ENCODE peak calls at places on chromosomes 4 and X, in seven cellular contexts. One of them, this sample, is unnamed.

GRCh38 chr4:153533387-153533786 is 67.2 kb downstream of the TMEM131L start:
- ATAC-seq in PC-3: no peak
- ATAC-seq in aorta: no peak
- ATAC-seq in pancreas: no peak
- ATAC-seq in activated T-cell treated with anti-CD3 and anti-CD28 coated beads, Interleukin-2, amount 50 U/mL, for 4 hours: no peak
- ATAC-seq in omental fat pad: no peak
- ATAC-seq in Right ventricle myocardium superior: no peak
- ATAC-seq in this sample: no peak

GRCh38 chrX:119399772-119400101 is 601 bp downstream of the SLC25A43 start:
- ATAC-seq in omental fat pad: peak
- ATAC-seq in aorta: peak
- ATAC-seq in PC-3: peak
- ATAC-seq in pancreas: peak
- ATAC-seq in Right ventricle myocardium superior: peak
- ATAC-seq in activated T-cell treated with anti-CD3 and anti-CD28 coated beads, Interleukin-2, amount 50 U/mL, for 4 hours: no peak
- ATAC-seq in this sample: no peak

GRCh38 chrX:73962948-73963347 is 341.0 kb upstream of the ZCCHC13 start:
- ATAC-seq in activated T-cell treated with anti-CD3 and anti-CD28 coated beads, Interleukin-2, amount 50 U/mL, for 4 hours: no peak
- ATAC-seq in omental fat pad: no peak
- ATAC-seq in Right ventricle myocardium superior: no peak
- ATAC-seq in PC-3: no peak
- ATAC-seq in pancreas: no peak
- ATAC-seq in aorta: no peak
- ATAC-seq in this sample: no peak

GRCh38 chrX:134533952-134534351 is 74.0 kb downstream of the HPRT1 start:
- ATAC-seq in activated T-cell treated with anti-CD3 and anti-CD28 coated beads, Interleukin-2, amount 50 U/mL, for 4 hours: no peak
- ATAC-seq in aorta: no peak
- ATAC-seq in pancreas: no peak
- ATAC-seq in PC-3: no peak
- ATAC-seq in Right ventricle myocardium superior: no peak
- ATAC-seq in omental fat pad: no peak
- ATAC-seq in this sample: no peak

GRCh38 chrX:56429581-56429980 is 133.8 kb upstream of the UBQLN2 start:
- ATAC-seq in aorta: no peak
- ATAC-seq in activated T-cell treated with anti-CD3 and anti-CD28 coated beads, Interleukin-2, amount 50 U/mL, for 4 hours: no peak
- ATAC-seq in omental fat pad: no peak
- ATAC-seq in Right ventricle myocardium superior: no peak
- ATAC-seq in pancreas: no peak
- ATAC-seq in PC-3: no peak
- ATAC-seq in this sample: no peak

GRCh38 chrX:21932277-21932996 is 8.1 kb upstream of the SMS start:
- ATAC-seq in omental fat pad: peak
- ATAC-seq in pancreas: peak
- ATAC-seq in aorta: peak
- ATAC-seq in PC-3: peak
- ATAC-seq in Right ventricle myocardium superior: no peak
- ATAC-seq in activated T-cell treated with anti-CD3 and anti-CD28 coated beads, Interleukin-2, amount 50 U/mL, for 4 hours: no peak
- ATAC-seq in this sample: peak

GRCh38 chrX:123917069-123917468 is 44.4 kb upstream of the STAG2 start:
- ATAC-seq in activated T-cell treated with anti-CD3 and anti-CD28 coated beads, Interleukin-2, amount 50 U/mL, for 4 hours: no peak
- ATAC-seq in PC-3: no peak
- ATAC-seq in Right ventricle myocardium superior: no peak
- ATAC-seq in pancreas: peak
- ATAC-seq in omental fat pad: no peak
- ATAC-seq in aorta: no peak
- ATAC-seq in this sample: no peak

GRCh38 chr4:41185614-41186609 is 28.4 kb downstream of the APBB2 start:
- ATAC-seq in PC-3: peak
- ATAC-seq in omental fat pad: peak
- ATAC-seq in aorta: no peak
- ATAC-seq in pancreas: peak
- ATAC-seq in activated T-cell treated with anti-CD3 and anti-CD28 coated beads, Interleukin-2, amount 50 U/mL, for 4 hours: no peak
- ATAC-seq in Right ventricle myocardium superior: no peak
- ATAC-seq in this sample: peak

GRCh38 chrX:95956780-95957179 is 727.9 kb upstream of the DIAPH2 start:
- ATAC-seq in pancreas: no peak
- ATAC-seq in aorta: no peak
- ATAC-seq in omental fat pad: no peak
- ATAC-seq in PC-3: no peak
- ATAC-seq in Right ventricle myocardium superior: no peak
- ATAC-seq in activated T-cell treated with anti-CD3 and anti-CD28 coated beads, Interleukin-2, amount 50 U/mL, for 4 hours: no peak
- ATAC-seq in this sample: no peak

GRCh38 chrX:37378399-37378798 is 29.2 kb downstream of the PRRG1 start:
- ATAC-seq in omental fat pad: no peak
- ATAC-seq in activated T-cell treated with anti-CD3 and anti-CD28 coated beads, Interleukin-2, amount 50 U/mL, for 4 hours: no peak
- ATAC-seq in aorta: no peak
- ATAC-seq in pancreas: no peak
- ATAC-seq in PC-3: no peak
- ATAC-seq in Right ventricle myocardium superior: peak
- ATAC-seq in this sample: no peak

GRCh38 chrX:49101629-49101984 is 21.9 kb upstream of the WDR45 start:
- ATAC-seq in pancreas: peak
- ATAC-seq in Right ventricle myocardium superior: no peak
- ATAC-seq in activated T-cell treated with anti-CD3 and anti-CD28 coated beads, Interleukin-2, amount 50 U/mL, for 4 hours: no peak
- ATAC-seq in PC-3: peak
- ATAC-seq in aorta: peak
- ATAC-seq in omental fat pad: peak
- ATAC-seq in this sample: peak

GRCh38 chr4:1318488-1319213 is 28.4 kb upstream of the UVSSA start:
- ATAC-seq in aorta: no peak
- ATAC-seq in Right ventricle myocardium superior: no peak
- ATAC-seq in activated T-cell treated with anti-CD3 and anti-CD28 coated beads, Interleukin-2, amount 50 U/mL, for 4 hours: no peak
- ATAC-seq in PC-3: no peak
- ATAC-seq in pancreas: peak
- ATAC-seq in omental fat pad: no peak
- ATAC-seq in this sample: no peak

GRCh38 chr4:6359536-6360308 is 90.1 kb downstream of the WFS1 start:
- ATAC-seq in omental fat pad: no peak
- ATAC-seq in aorta: no peak
- ATAC-seq in activated T-cell treated with anti-CD3 and anti-CD28 coated beads, Interleukin-2, amount 50 U/mL, for 4 hours: no peak
- ATAC-seq in PC-3: no peak
- ATAC-seq in pancreas: no peak
- ATAC-seq in Right ventricle myocardium superior: no peak
- ATAC-seq in this sample: no peak

GRCh38 chrX:111100191-111100590 is 4.2 kb downstream of the PAK3 start:
- ATAC-seq in Right ventricle myocardium superior: peak
- ATAC-seq in pancreas: peak
- ATAC-seq in activated T-cell treated with anti-CD3 and anti-CD28 coated beads, Interleukin-2, amount 50 U/mL, for 4 hours: peak
- ATAC-seq in omental fat pad: no peak
- ATAC-seq in PC-3: peak
- ATAC-seq in aorta: no peak
- ATAC-seq in this sample: peak

GRCh38 chrX:124117325-124117724 is 155.8 kb downstream of the STAG2 start:
- ATAC-seq in omental fat pad: no peak
- ATAC-seq in aorta: no peak
- ATAC-seq in activated T-cell treated with anti-CD3 and anti-CD28 coated beads, Interleukin-2, amount 50 U/mL, for 4 hours: no peak
- ATAC-seq in Right ventricle myocardium superior: no peak
- ATAC-seq in pancreas: no peak
- ATAC-seq in PC-3: no peak
- ATAC-seq in this sample: no peak

GRCh38 chrX:112235547-112235946 is 153.0 kb upstream of the TRPC5 start:
- ATAC-seq in aorta: no peak
- ATAC-seq in omental fat pad: no peak
- ATAC-seq in pancreas: no peak
- ATAC-seq in PC-3: no peak
- ATAC-seq in activated T-cell treated with anti-CD3 and anti-CD28 coated beads, Interleukin-2, amount 50 U/mL, for 4 hours: no peak
- ATAC-seq in Right ventricle myocardium superior: no peak
- ATAC-seq in this sample: no peak

GRCh38 chr4:138329506-138330070 is 87.4 kb upstream of the SLC7A11 start:
- ATAC-seq in pancreas: no peak
- ATAC-seq in activated T-cell treated with anti-CD3 and anti-CD28 coated beads, Interleukin-2, amount 50 U/mL, for 4 hours: no peak
- ATAC-seq in omental fat pad: no peak
- ATAC-seq in PC-3: no peak
- ATAC-seq in aorta: no peak
- ATAC-seq in Right ventricle myocardium superior: no peak
- ATAC-seq in this sample: no peak

GRCh38 chrX:68929332-68930150 is 100.7 kb downstream of the EFNB1 start:
- ATAC-seq in Right ventricle myocardium superior: peak
- ATAC-seq in aorta: no peak
- ATAC-seq in pancreas: peak
- ATAC-seq in activated T-cell treated with anti-CD3 and anti-CD28 coated beads, Interleukin-2, amount 50 U/mL, for 4 hours: no peak
- ATAC-seq in omental fat pad: peak
- ATAC-seq in PC-3: peak
- ATAC-seq in this sample: peak

GRCh38 chrX:100587846-100588245 is 3.1 kb downstream of the TNMD start:
- ATAC-seq in Right ventricle myocardium superior: no peak
- ATAC-seq in aorta: no peak
- ATAC-seq in activated T-cell treated with anti-CD3 and anti-CD28 coated beads, Interleukin-2, amount 50 U/mL, for 4 hours: no peak
- ATAC-seq in omental fat pad: no peak
- ATAC-seq in PC-3: no peak
- ATAC-seq in pancreas: no peak
- ATAC-seq in this sample: no peak

GRCh38 chr4:121711263-121712000 is 14.7 kb upstream of the ANXA5 start:
- ATAC-seq in activated T-cell treated with anti-CD3 and anti-CD28 coated beads, Interleukin-2, amount 50 U/mL, for 4 hours: no peak
- ATAC-seq in aorta: peak
- ATAC-seq in Right ventricle myocardium superior: peak
- ATAC-seq in omental fat pad: peak
- ATAC-seq in pancreas: peak
- ATAC-seq in PC-3: peak
- ATAC-seq in this sample: peak

GRCh38 chr4:2714071-2714770 is 41.9 kb downstream of the TNIP2 start:
- ATAC-seq in PC-3: no peak
- ATAC-seq in activated T-cell treated with anti-CD3 and anti-CD28 coated beads, Interleukin-2, amount 50 U/mL, for 4 hours: peak
- ATAC-seq in aorta: peak
- ATAC-seq in pancreas: peak
- ATAC-seq in omental fat pad: peak
- ATAC-seq in Right ventricle myocardium superior: peak
- ATAC-seq in this sample: peak

This sample was measured in esophagus mucosa.